ENCODE peak calls at places on chromosomes 7 and 10, in six cellular contexts. T is aorta; J is CD4-positive, alpha-beta memory T cell; I is CD4-positive, CD25-positive, alpha-beta regulatory T cell; Q is fibroblast of lung; V is stomach. C is an unnamed sample.

GRCh38 chr10:62851449-62851848 is 35.3 kb upstream of the EGR2 start:
- DNase-seq in T (no peak), J (no peak), I (peak), Q (peak), V (no peak), C (peak)

GRCh38 chr10:121089434-121089833 is 238.3 kb downstream of the WDR11 start:
- DNase-seq in T (no peak), J (no peak), I (no peak), Q (no peak), V (no peak), C (no peak)

GRCh38 chr10:71727429-71728217 is 8.0 kb upstream of the C10orf105 start:
- DNase-seq in T (no peak), J (peak), I (peak), Q (peak), V (peak), C (no peak)

GRCh38 chr7:132581431-132581830 is 5.2 kb upstream of the PLXNA4 start:
- DNase-seq in T (no peak), J (no peak), I (no peak), Q (no peak), V (no peak), C (no peak)

GRCh38 chr7:55641273-55641691 is 69.0 kb upstream of the VOPP1 start:
- DNase-seq in T (no peak), J (peak), I (peak), Q (peak), V (peak), C (peak)

GRCh38 chr10:106175760-106176377 is 988.6 kb downstream of the SORCS1 start:
- DNase-seq in T (no peak), J (no peak), I (peak), Q (peak), V (no peak), C (peak)

GRCh38 chr10:122911889-122912484 is 1.6 kb downstream of the FAM24A start:
- DNase-seq in T (no peak), J (peak), I (peak), Q (peak), V (peak), C (peak)

GRCh38 chr10:102170602-102171001 is 18.4 kb downstream of the NOLC1 start:
- DNase-seq in T (no peak), J (no peak), I (no peak), Q (no peak), V (no peak), C (no peak)

GRCh38 chr7:65373608-65374351 is at the start of gene ZNF92:
- DNase-seq in T (peak), J (peak), I (peak), Q (peak), V (peak), C (peak)

GRCh38 chr7:124959676-124960075 is 30.1 kb upstream of the POT1 start:
- DNase-seq in T (no peak), J (no peak), I (no peak), Q (no peak), V (no peak), C (no peak)

GRCh38 chr7:77348371-77348813 is 67.8 kb downstream of the GSAP start:
- DNase-seq in T (no peak), J (no peak), I (no peak), Q (peak), V (peak), C (no peak)

GRCh38 chr10:102009801-102010425 is 46.1 kb downstream of the ARMH3 start:
- DNase-seq in T (no peak), J (peak), I (peak), Q (peak), V (peak), C (peak)

GRCh38 chr10:133280391-133281059 is 3.9 kb upstream of the ADAM8 start:
- DNase-seq in T (no peak), J (no peak), I (no peak), Q (no peak), V (no peak), C (no peak)

DNA sequence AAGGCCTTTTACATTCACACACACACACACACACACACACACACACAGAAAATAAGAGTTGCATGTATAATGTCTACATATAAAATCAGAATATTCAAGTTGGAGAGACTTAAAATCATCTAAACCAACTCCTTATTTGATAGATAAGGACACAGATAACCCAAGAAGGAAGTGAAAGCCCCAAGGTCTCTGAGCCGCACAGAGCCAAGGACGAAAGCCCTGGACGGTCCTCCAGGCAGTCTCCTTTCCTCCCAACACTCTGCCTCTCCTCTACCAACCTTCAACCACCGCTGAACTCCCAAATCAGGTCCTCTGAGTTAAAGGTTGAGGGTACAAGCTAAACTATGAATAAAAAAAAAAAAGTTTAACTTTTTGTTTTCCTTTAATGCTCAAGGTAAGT is 28.2 kb downstream of the UBE2H start:
- DNase-seq in T (no peak), J (no peak), I (no peak), Q (no peak), V (no peak), C (no peak)
- H3K27ac ChIP-seq in T (no peak), J (no peak), I (no peak), Q (no peak), V (peak), C (no peak)

GRCh38 chr7:5472432-5473315 is 49.0 kb upstream of the TNRC18 start:
- DNase-seq in T (no peak), J (no peak), I (no peak), Q (no peak), V (no peak), C (no peak)
- H3K27ac ChIP-seq in T (no peak), J (no peak), I (no peak), Q (no peak), V (no peak), C (no peak)

DNA sequence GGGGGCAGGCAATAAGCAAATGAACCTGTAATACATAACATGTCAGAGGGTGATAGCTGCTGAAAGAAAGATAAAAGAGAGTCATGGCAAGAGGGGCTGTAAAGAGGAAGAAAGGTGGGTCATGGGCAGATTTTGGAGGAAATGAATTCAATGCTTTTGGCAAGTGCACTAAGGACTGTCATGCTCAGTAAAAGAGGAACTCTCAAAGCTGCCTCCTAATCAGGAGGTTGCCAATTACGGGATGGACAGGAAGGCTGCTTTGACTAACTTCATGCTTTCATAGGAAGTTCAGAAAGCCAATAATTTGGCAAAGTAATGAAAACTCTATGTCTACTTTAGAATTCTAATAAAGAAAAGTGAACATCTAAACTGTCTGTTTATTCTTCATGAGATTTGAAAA is 401.2 kb downstream of the SH2D4B start:
- DNase-seq in T (no peak), J (no peak), I (no peak), Q (no peak), V (no peak), C (no peak)
- H3K27ac ChIP-seq in T (no peak), J (no peak), I (no peak), Q (no peak), V (no peak), C (no peak)

DNA sequence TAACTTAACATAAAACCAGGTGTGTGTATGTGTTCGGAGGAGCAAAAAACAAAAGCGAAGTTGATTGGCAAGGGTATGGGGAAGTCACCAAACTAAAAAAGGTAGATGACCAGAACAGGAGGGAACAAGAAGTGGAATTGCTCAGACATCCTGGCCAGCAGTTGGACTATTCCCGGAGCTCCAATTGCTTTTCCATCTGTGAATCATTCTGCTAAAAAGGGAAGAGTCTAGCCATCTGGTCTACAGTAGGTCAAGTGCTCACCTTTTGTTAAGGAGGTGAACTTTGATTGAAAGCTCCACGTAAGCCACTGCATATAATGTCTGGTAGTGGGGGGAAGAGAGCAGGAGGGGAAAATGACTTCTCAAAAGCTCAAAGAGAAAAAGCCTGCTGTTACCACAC is 50.0 kb upstream of the BET1 start:
- DNase-seq in T (no peak), J (no peak), I (no peak), Q (no peak), V (no peak), C (no peak)
- H3K27ac ChIP-seq in T (no peak), J (no peak), I (no peak), Q (no peak), V (no peak), C (no peak)

GRCh38 chr7:104933022-104933421 is 81.0 kb upstream of the KMT2E start:
- DNase-seq in T (no peak), J (no peak), I (no peak), Q (no peak), V (no peak), C (no peak)

GRCh38 chr7:104928721-104929400 is 85.1 kb upstream of the KMT2E start:
- DNase-seq in T (no peak), J (no peak), I (no peak), Q (no peak), V (no peak), C (no peak)

GRCh38 chr7:104931181-104931781 is 82.7 kb upstream of the KMT2E start:
- DNase-seq in T (no peak), J (no peak), I (no peak), Q (no peak), V (peak), C (peak)

GRCh38 chr7:104926905-104927454 is 87.0 kb upstream of the KMT2E start:
- DNase-seq in T (no peak), J (no peak), I (no peak), Q (no peak), V (peak), C (peak)

GRCh38 chr7:104929921-104930320 is 84.1 kb upstream of the KMT2E start:
- DNase-seq in T (no peak), J (no peak), I (no peak), Q (no peak), V (no peak), C (no peak)
- H3K27ac ChIP-seq in T (no peak), J (no peak), I (no peak), Q (no peak), V (peak), C (no peak)

GRCh38 chr7:24404315-24404714 is 120.3 kb downstream of the NPY start:
- DNase-seq in T (no peak), J (no peak), I (no peak), Q (no peak), V (no peak), C (no peak)

GRCh38 chr7:24403557-24403956 is 119.6 kb downstream of the NPY start:
- DNase-seq in T (no peak), J (no peak), I (no peak), Q (no peak), V (no peak), C (no peak)

GRCh38 chr7:24406053-24406561 is 122.1 kb downstream of the NPY start:
- DNase-seq in T (no peak), J (no peak), I (peak), Q (no peak), V (no peak), C (peak)

GRCh38 chr7:24406818-24407226 is 122.8 kb downstream of the NPY start:
- DNase-seq in T (no peak), J (no peak), I (no peak), Q (no peak), V (no peak), C (no peak)

GRCh38 chr7:24405002-24405401 is 121.0 kb downstream of the NPY start:
- DNase-seq in T (no peak), J (no peak), I (no peak), Q (no peak), V (no peak), C (no peak)
- H3K27ac ChIP-seq in T (no peak), J (no peak), I (no peak), Q (no peak), V (no peak), C (no peak)

GRCh38 chr7:100038326-100038725 is 11.2 kb upstream of the ZSCAN21 start:
- DNase-seq in T (no peak), J (no peak), I (no peak), Q (no peak), V (no peak), C (no peak)

GRCh38 chr7:100034871-100035510 is 14.6 kb upstream of the ZSCAN21 start:
- DNase-seq in T (no peak), J (no peak), I (no peak), Q (peak), V (no peak), C (no peak)

GRCh38 chr7:100044719-100045118 is 4.9 kb upstream of the ZSCAN21 start:
- DNase-seq in T (no peak), J (no peak), I (peak), Q (no peak), V (peak), C (no peak)

GRCh38 chr7:100035865-100036264 is 13.7 kb upstream of the ZSCAN21 start:
- DNase-seq in T (no peak), J (no peak), I (no peak), Q (no peak), V (no peak), C (no peak)

DNA sequence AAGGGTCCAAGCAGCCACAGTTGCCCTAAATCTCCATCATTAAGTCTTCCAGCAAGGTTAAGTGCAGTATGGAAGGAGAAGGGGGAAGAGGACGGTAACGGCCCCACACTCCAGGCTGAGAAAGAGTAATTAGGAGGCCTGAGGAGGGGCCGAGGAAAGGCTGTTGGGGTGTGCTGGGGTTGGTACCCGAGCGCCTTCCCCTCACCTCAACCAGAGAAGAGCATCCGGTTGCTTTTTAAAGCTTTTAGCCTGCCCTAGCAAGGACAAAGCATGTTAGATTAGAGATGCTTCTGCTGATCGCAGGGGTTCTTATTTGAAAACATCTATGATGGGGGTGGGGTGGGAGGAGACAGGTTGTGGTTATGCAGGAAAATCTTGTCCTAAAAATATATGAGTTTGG is 9.0 kb upstream of the ZSCAN21 start:
- DNase-seq in T (no peak), J (no peak), I (no peak), Q (no peak), V (no peak), C (no peak)
- H3K27ac ChIP-seq in T (no peak), J (no peak), I (no peak), Q (no peak), V (no peak), C (no peak)

GRCh38 chr10:112768121-112768520 is 181.9 kb upstream of the TCF7L2 start:
- DNase-seq in T (no peak), J (no peak), I (no peak), Q (no peak), V (no peak), C (no peak)
- H3K27ac ChIP-seq in T (no peak), J (no peak), I (no peak), Q (no peak), V (no peak), C (no peak)

GRCh38 chr10:124589491-124590006 is 127.9 kb downstream of the LHPP start:
- DNase-seq in T (peak), J (no peak), I (no peak), Q (peak), V (peak), C (no peak)
- H3K27ac ChIP-seq in T (no peak), J (no peak), I (no peak), Q (no peak), V (no peak), C (no peak)

GRCh38 chr7:90708841-90709317 is 112.8 kb downstream of the CDK14 start:
- DNase-seq in T (no peak), J (no peak), I (peak), Q (no peak), V (peak), C (peak)
- H3K27ac ChIP-seq in T (no peak), J (no peak), I (no peak), Q (no peak), V (no peak), C (peak)